ENCODE peak calls at places on chromosomes 11 and 22, in six cellular contexts. F is cardiac muscle cell; G is naive thymus-derived CD4-positive, alpha-beta T cell; K is thoracic aorta; L is neural progenitor cell; B is CD8-positive, alpha-beta memory T cell. X is an unnamed sample.

GRCh38 chr22:44611880-44612496 is 90.0 kb upstream of the PRR5 start:
- DNase-seq in B (no peak), F (no peak), K (no peak), L (no peak), G (no peak), X (no peak)

GRCh38 chr11:71193431-71193830 is 58.9 kb downstream of the SHANK2 start:
- DNase-seq in F (no peak), G (no peak), L (no peak), B (no peak), K (no peak), X (no peak)

GRCh38 chr11:1888811-1889526 is 2.7 kb downstream of the PRR33 start:
- DNase-seq in L (no peak), G (peak; percentile 85), K (no peak), B (peak; percentile 87), F (no peak), X (no peak)

GRCh38 chr11:42315267-42315666 is 855.8 kb upstream of the LRRC4C start:
- DNase-seq in K (no peak), F (no peak), B (no peak), L (no peak), G (no peak), X (no peak)

GRCh38 chr11:117877120-117877784 is 794 bp upstream of the FXYD6 start:
- DNase-seq in F (no peak), G (no peak), K (no peak), L (no peak), B (no peak), X (no peak)

GRCh38 chr22:21592422-21592821 is 24.9 kb downstream of the UBE2L3 start:
- DNase-seq in B (no peak), G (no peak), K (no peak), L (no peak), F (no peak), X (no peak)

GRCh38 chr22:21106000-21106399 is 60.3 kb downstream of the LRRC74B start:
- DNase-seq in B (no peak), G (no peak), F (no peak), L (no peak), K (no peak), X (no peak)

GRCh38 chr11:26234451-26234850 is 97.5 kb upstream of the ANO3 start:
- DNase-seq in L (no peak), F (no peak), B (no peak), K (no peak), G (no peak), X (no peak)

GRCh38 chr11:10751581-10751940 is 515 bp downstream of the CTR9 start:
- DNase-seq in G (no peak), L (no peak), B (no peak), F (peak; percentile 23), K (no peak), X (no peak)

GRCh38 chr22:23777776-23778575 is 5.3 kb downstream of the MMP11 start:
- DNase-seq in B (no peak), L (no peak), K (no peak), F (no peak), G (no peak), X (no peak)
- H3K4me1 ChIP-seq in B (no peaks in the 10 kb centered on the region), L (peaks cover 9% of the 10 kb centered on the region), K (peaks cover 17% of the 10 kb centered on the region), F (peaks cover 8% of the 10 kb centered on the region), G (peaks cover 4% of the 10 kb centered on the region), X (no peaks in the 10 kb centered on the region)

DNA sequence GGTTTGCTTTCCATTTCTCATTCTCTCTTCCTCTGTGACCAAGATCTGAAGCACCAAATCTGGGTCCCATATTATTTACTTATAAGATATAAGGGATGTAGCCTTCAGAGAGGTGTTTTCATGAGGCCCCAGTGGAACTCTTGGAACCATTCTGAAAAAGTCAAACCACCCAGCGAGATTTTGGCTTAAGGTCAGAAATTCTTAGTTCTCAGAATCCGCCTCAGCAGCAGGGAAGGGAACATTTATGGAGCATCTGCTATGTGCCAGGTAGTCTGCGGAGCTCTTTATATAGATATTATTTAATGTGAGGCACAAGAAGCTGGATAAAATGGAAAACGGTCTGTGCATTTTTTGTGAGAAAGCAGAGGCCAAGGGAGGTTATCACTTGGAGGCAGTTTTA is 6.3 kb downstream of the NAV2 start:
- DNase-seq in G (no peak), B (no peak), F (no peak), K (no peak), L (no peak), X (no peak)
- H3K4me1 ChIP-seq in G (peaks cover 21% of the 10 kb centered on the region), B (peaks cover 28% of the 10 kb centered on the region), F (peaks cover 11% of the 10 kb centered on the region), K (peaks cover 81% of the 10 kb centered on the region), L (peaks cover 24% of the 10 kb centered on the region), X (peaks cover 10% of the 10 kb centered on the region)

GRCh38 chr11:108198833-108199232 is 23.6 kb downstream of the NPAT start:
- DNase-seq in L (no peak), B (no peak), F (no peak), G (no peak), K (no peak), X (no peak)
- H3K4me1 ChIP-seq in L (no peaks in the 10 kb centered on the region), B (peaks cover 56% of the 10 kb centered on the region), F (no peaks in the 10 kb centered on the region), G (peaks cover 40% of the 10 kb centered on the region), K (no peaks in the 10 kb centered on the region), X (no peaks in the 10 kb centered on the region)

DNA sequence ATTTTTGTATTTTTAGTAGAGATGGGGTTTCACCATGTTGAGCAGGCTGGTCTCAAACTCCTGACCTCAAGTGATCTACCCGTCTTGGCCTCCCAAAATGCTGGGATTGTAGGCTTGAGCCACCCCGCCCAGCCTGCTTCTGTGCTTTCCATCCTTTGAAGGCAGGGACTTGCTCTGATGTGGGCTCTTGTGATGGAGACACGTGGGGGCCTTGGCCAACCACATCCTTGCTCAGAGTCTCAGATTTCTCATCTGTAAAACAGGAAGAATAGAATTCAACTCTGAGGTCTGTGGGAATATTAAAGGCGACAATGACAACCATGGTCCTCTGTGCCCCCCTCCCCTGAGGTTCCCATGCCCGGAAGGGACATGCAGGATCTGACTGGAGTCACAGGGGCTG is 3.8 kb upstream of the GGA1 start:
- DNase-seq in F (no peak), G (peak; percentile 82), K (no peak), B (peak; percentile 81), L (no peak), X (no peak)
- H3K4me1 ChIP-seq in F (peaks cover 11% of the 10 kb centered on the region), G (peaks cover 37% of the 10 kb centered on the region), K (peaks cover 17% of the 10 kb centered on the region), B (peaks cover 51% of the 10 kb centered on the region), L (peaks cover 15% of the 10 kb centered on the region), X (peaks cover 20% of the 10 kb centered on the region)

DNA sequence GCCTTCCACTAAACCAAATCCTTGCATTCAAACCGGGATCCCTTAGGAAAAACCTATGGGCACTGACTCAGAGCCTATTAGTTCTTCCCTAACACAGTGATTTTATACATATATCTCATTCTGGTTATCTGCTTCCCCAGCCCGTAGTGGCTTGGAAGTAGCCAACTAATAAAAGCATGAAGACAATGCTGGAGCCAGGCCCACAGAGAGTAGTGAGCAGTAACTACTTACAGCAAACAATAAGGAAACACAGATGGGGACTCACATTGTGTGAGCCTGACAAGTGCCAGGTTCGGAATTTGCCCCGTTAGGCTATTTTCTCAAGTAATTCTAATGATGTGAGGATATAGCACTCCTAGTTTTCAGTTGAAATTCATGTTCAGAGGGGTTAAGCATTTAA is 83.3 kb upstream of the OR5AK2 start:
- DNase-seq in F (no peak), G (no peak), L (no peak), K (no peak), B (no peak), X (no peak)
- H3K4me1 ChIP-seq in F (no peaks in the 10 kb centered on the region), G (no peaks in the 10 kb centered on the region), L (no peaks in the 10 kb centered on the region), K (no peaks in the 10 kb centered on the region), B (no peaks in the 10 kb centered on the region), X (no peaks in the 10 kb centered on the region)

GRCh38 chr11:569273-569885 is 6.9 kb upstream of the PHRF1 start:
- DNase-seq in B (no peak), F (no peak), G (no peak), L (peak; percentile 56), K (no peak), X (no peak)
- H3K4me1 ChIP-seq in B (peaks cover 9% of the 10 kb centered on the region), F (peaks cover 30% of the 10 kb centered on the region), G (peaks cover 13% of the 10 kb centered on the region), L (peaks cover 36% of the 10 kb centered on the region), K (peaks cover 16% of the 10 kb centered on the region), X (peaks cover 11% of the 10 kb centered on the region)

GRCh38 chr11:61342207-61342803 is 9.3 kb downstream of the TKFC start:
- DNase-seq in K (no peak), B (no peak), F (no peak), L (no peak), G (no peak), X (no peak)
- H3K4me1 ChIP-seq in K (no peaks in the 10 kb centered on the region), B (no peaks in the 10 kb centered on the region), F (no peaks in the 10 kb centered on the region), L (no peaks in the 10 kb centered on the region), G (no peaks in the 10 kb centered on the region), X (no peaks in the 10 kb centered on the region)